ENCODE peak calls at places on chromosomes 3 and 15, in six cellular contexts. H is H9, E is neuronal stem cell, O is mesenchymal stem cell, R is H1, S is IMR-90. C is an unnamed sample.
A peak's percentile ranks its signal among the peaks of the same experiment; 100 is the strongest.

GRCh38 chr3:99482191-99482590 is 156.2 kb upstream of the COL8A1 start:
- DNase-seq in H (no peak), E (no peak), O (no peak), R (no peak), S (no peak), C (no peak)

GRCh38 chr3:71562938-71563337 is 20.6 kb downstream of the FOXP1 start:
- DNase-seq in H (no peak), E (no peak), O (no peak), R (no peak), S (no peak), C (no peak)

GRCh38 chr15:36029606-36030005 is 483.6 kb upstream of the DPH6 start:
- DNase-seq in H (no peak), E (no peak), O (peak; percentile 58), R (no peak), S (peak; percentile 71), C (no peak)

GRCh38 chr15:76286231-76286879 is 24.9 kb downstream of the ETFA start:
- DNase-seq in H (no peak), E (no peak), O (peak; percentile 28), R (no peak), S (peak; percentile 7), C (no peak)

GRCh38 chr15:49135342-49135857 is 20.0 kb downstream of the COPS2 start:
- DNase-seq in H (no peak), E (no peak), O (no peak), R (no peak), S (peak; percentile 6), C (no peak)

GRCh38 chr15:77682564-77682963 is 49.9 kb upstream of the LINGO1 start:
- DNase-seq in H (no peak), E (no peak), O (no peak), R (no peak), S (no peak), C (no peak)

GRCh38 chr3:3196148-3196861 is 16.8 kb upstream of the CRBN start:
- DNase-seq in H (peak; percentile 34), E (no peak), O (peak; percentile 17), R (no peak), S (no peak), C (peak; percentile 48)

GRCh38 chr15:71411538-71412482 is 296.5 kb downstream of the THSD4 start:
- DNase-seq in H (no peak), E (no peak), O (peak; percentile 10), R (no peak), S (peak; percentile 52), C (no peak)

GRCh38 chr3:181278468-181279238 is 289.1 kb upstream of the DNAJC19 start:
- DNase-seq in H (no peak), E (peak; percentile 12), O (no peak), R (no peak), S (no peak), C (no peak)

GRCh38 chr3:49120438-49121135 is at the start of gene USP19:
- DNase-seq in H (peak; percentile 96), E (peak; percentile 84), O (peak; percentile 94), R (peak; percentile 84), S (peak; percentile 90), C (peak; percentile 94)

GRCh38 chr3:190877925-190878324 is 15.4 kb upstream of the GMNC start:
- DNase-seq in H (peak; percentile 43), E (no peak), O (no peak), R (no peak), S (no peak), C (peak; percentile 18)

GRCh38 chr3:168249048-168249538 is 153.4 kb upstream of the GOLIM4 start:
- DNase-seq in H (no peak), E (no peak), O (peak; percentile 45), R (no peak), S (peak; percentile 17), C (peak; percentile 84)

GRCh38 chr15:66715181-66715624 is 13.2 kb downstream of the SMAD6 start:
- DNase-seq in H (no peak), E (no peak), O (no peak), R (no peak), S (no peak), C (no peak)

DNA sequence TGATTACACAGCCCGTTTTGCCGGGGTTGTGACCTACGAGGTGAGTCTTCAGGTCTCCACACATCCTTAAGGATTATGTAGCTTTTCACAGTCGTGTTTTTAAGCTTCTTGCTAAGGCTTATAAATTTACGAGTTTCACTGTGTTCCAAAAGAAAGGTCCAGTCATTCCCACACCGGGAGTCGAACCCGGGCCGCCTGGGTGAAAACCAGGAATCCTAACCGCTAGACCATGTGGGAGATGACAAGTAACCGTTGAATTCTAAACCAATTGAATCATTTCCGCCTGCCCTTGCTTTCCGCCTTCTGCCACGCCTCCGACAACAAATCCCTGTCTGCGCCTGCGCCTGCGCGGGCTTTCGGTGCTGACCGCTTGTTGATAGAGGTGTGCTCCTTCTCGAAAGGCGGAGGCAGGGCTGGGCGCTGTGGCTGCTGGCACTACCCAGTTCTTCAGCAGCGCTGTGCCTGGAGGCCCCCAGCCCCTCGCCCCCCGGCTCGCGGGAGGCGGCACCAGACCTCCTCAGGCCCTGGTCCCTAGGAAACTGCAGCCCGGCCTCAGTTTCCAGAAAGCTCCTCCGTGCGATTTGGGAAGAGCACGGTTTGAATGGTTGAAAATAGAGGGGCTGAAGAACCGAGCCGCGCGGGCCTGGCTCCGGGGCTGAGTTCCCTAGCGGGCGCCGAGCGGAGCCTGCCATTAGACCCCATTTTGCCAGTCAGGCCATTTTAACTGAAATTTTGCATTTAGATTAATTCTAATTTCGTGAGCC is 219.1 kb upstream of the ATP10A start:
- DNase-seq in H (peak; percentile 98), E (peak; percentile 97), O (peak; percentile 90), R (peak; percentile 97), S (peak; percentile 93), C (peak; percentile 98)
- H3K18ac ChIP-seq in H (peak overlapping the region; percentile 97), E (peak overlapping the region; percentile 73), O (no peak overlapping the region), R (no peak overlapping the region), S (peak overlapping the region; percentile 4), C (peak overlapping the region; percentile 13)

DNA sequence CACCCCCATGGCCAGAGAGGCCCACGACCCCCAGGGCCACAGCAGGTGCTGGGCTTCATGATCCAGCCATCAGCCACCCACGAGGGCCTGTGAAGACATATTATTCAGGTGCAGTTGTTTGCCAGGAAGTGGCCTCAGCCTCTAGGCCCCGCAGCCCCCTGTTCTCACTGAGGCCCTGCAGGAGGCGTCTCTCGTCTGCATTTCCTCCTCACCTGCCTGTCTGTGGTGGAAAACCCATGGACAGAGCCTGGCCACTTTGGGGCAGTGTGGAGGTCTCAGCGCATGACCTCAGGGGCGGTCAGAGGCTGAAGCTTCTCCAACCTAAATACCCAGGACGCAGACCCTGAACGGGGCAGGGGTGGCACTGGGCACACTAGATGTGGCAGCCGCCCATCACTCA is 18.6 kb downstream of the UROC1 start:
- DNase-seq in H (peak; percentile 71), E (no peak), O (no peak), R (no peak), S (no peak), C (peak; percentile 37)
- H3K18ac ChIP-seq in H (no peak overlapping the region), E (peak overlapping the region; percentile 78), O (no peak overlapping the region), R (peak overlapping the region; percentile 13), S (no peak overlapping the region), C (no peak overlapping the region)

GRCh38 chr3:149129326-149130123 is at the start of gene HPS3:
- DNase-seq in H (peak; percentile 90), E (peak; percentile 80), O (peak; percentile 92), R (peak; percentile 31), S (peak; percentile 85), C (peak; percentile 90)
- H3K18ac ChIP-seq in H (peak within 1 kb of the TSS; percentile 80), E (peak within 1 kb of the TSS; percentile 95), O (peak within 1 kb of the TSS; percentile 98), R (peak within 1 kb of the TSS; percentile 80), S (peak within 1 kb of the TSS; percentile 65), C (peak within 1 kb of the TSS; percentile 76)

DNA sequence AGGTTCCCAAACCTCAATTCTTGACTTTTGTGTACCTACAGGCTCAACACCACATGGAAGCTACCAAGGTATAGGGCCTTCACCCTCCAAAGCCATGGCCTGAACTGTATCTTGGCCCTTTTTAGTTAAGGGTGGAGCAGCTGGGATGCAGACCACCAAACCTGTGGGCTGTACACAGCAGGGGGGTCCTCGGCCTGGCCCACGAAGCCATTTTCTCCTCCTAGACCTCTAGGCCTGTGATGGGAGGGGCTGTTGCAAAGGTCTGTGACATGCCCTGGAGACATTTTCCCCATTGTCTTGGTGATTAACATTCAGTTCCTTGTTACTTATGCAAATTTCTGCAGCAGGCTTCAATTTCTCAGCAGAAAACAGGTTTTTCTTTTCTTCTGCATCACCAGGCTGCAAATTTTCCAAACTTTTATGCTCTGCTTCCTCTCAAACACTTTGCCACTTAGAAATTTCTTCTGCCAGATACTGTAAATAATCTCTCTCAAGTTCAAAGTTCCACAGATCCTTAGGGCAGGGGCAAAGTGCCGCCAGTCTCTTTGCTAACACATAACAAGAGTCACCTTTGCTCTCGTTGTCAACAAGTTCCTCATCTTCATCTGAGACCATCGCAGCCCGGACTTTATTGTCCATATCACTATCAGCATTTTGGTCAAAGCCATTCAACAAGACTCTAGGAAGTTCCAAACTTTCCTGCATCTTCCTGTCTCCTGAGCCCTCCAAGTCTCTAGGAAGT is 90.9 kb upstream of the PLXND1 start:
- DNase-seq in H (no peak), E (no peak), O (no peak), R (no peak), S (no peak), C (peak; percentile 40)
- H3K18ac ChIP-seq in H (no peak overlapping the region), E (no peak overlapping the region), O (no peak overlapping the region), R (no peak overlapping the region), S (no peak overlapping the region), C (no peak overlapping the region)

GRCh38 chr3:51966486-51966885 is 768 bp downstream of the PCBP4 start:
- DNase-seq in H (no peak), E (no peak), O (no peak), R (no peak), S (no peak), C (no peak)
- H3K18ac ChIP-seq in H (no peak overlapping the region), E (peak overlapping the region; percentile 86), O (peak overlapping the region; percentile 4), R (peak overlapping the region; percentile 90), S (peak overlapping the region; percentile 90), C (no peak overlapping the region)

GRCh38 chr3:5012398-5012797 is 33.2 kb downstream of the BHLHE40 start:
- DNase-seq in H (no peak), E (no peak), O (no peak), R (no peak), S (no peak), C (peak; percentile 55)

GRCh38 chr3:5010706-5011554 is 31.7 kb downstream of the BHLHE40 start:
- DNase-seq in H (no peak), E (no peak), O (no peak), R (no peak), S (peak; percentile 39), C (no peak)

GRCh38 chr3:5013021-5013906 is 34.0 kb downstream of the BHLHE40 start:
- DNase-seq in H (peak; percentile 60), E (no peak), O (peak; percentile 44), R (peak; percentile 15), S (peak; percentile 47), C (peak; percentile 91)

GRCh38 chr3:5010140-5010539 is 30.9 kb downstream of the BHLHE40 start:
- DNase-seq in H (no peak), E (no peak), O (no peak), R (no peak), S (no peak), C (no peak)

DNA sequence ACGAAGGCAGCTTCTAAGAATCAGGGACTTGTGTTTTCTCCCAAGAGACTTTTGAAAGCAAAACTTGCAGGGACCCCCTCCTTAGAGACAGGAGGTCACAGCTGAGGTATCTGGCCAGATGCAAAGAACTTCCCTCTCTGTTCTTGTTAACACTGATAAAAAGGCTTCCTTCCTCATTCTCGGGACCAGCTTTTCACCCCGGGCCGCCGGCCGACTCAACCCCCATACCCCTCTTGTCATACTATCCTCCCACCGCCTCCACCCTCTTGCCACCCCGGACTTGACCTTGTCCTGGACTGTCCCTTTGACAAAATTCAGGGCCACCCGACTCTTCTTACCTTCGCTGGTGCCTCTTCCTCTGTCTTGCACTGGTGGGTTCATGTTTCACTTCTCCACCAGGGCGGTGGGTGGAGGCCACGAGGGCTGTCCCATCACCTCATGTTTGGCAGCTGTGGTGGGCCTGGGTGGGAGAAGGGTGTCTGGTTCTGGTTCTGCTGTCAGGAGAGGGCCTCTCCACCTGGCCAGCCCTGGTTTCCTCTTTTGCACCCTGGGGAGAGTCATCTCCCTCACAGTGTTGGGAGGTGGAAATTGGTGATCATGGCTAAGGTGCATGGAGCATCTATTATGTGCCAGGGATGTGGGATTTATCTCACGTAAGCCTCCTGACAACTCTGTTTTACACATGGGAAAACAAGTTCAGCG is 32.5 kb downstream of the BHLHE40 start:
- DNase-seq in H (no peak), E (no peak), O (no peak), R (no peak), S (no peak), C (peak; percentile 57)
- H3K18ac ChIP-seq in H (no peak overlapping the region), E (no peak overlapping the region), O (peak overlapping the region; percentile 6), R (peak overlapping the region; percentile 43), S (no peak overlapping the region), C (no peak overlapping the region)

C was measured in mesendoderm.